ENCODE peak calls at places on chromosomes 1 and 21, in four cellular contexts. Y is upper lobe of left lung, Q is Peyer's patch, W is ovary. F is an unnamed sample.
A peak's percentile ranks its signal among the peaks of the same experiment; 100 is the strongest.

GRCh38 chr1:19612516-19612915 is 31.6 kb upstream of the NBL1 start:
- DNase-seq in Q (no peak), Y (no peak), W (no peak), F (no peak)

GRCh38 chr21:41559658-41560599 is 52.0 kb upstream of the TMPRSS2 start:
- DNase-seq in Q (no peak), W (no peak), Y (no peak), F (no peak)

GRCh38 chr1:96674909-96675308 is 46.7 kb upstream of the PTBP2 start:
- DNase-seq in W (no peak), Q (no peak), Y (no peak), F (no peak)

GRCh38 chr1:2541619-2542246 is 11.7 kb upstream of the HES5 start:
- DNase-seq in Q (no peak), Y (no peak), W (no peak), F (no peak)

GRCh38 chr1:159936284-159936904 is 9.0 kb downstream of the IGSF9 start:
- DNase-seq in Y (peak; percentile 77), Q (peak; percentile 72), W (peak; percentile 46), F (peak; percentile 74)

GRCh38 chr1:84422909-84423308 is 24.6 kb downstream of the DNASE2B start:
- DNase-seq in Q (no peak), W (no peak), Y (no peak), F (no peak)

GRCh38 chr1:181113061-181113695 is 24.7 kb downstream of the IER5 start:
- DNase-seq in Y (no peak), Q (no peak), W (no peak), F (no peak)

GRCh38 chr1:47238935-47239640 is 7.1 kb upstream of the TAL1 start:
- DNase-seq in Y (no peak), W (no peak), Q (no peak), F (no peak)

GRCh38 chr1:88029142-88029541 is 654.9 kb upstream of the PKN2 start:
- DNase-seq in Y (no peak), Q (no peak), W (no peak), F (no peak)

GRCh38 chr1:224619209-224619608 is 3.1 kb downstream of the CNIH3 start:
- DNase-seq in W (no peak), Y (no peak), Q (no peak), F (no peak)

GRCh38 chr1:112522621-112523020 is 13.9 kb downstream of the WNT2B start:
- DNase-seq in Y (no peak), Q (no peak), W (no peak), F (no peak)

GRCh38 chr1:205369621-205370230 is 13.0 kb upstream of the KLHDC8A start:
- DNase-seq in Q (peak; percentile 11), W (no peak), Y (no peak), F (peak; percentile 56)

GRCh38 chr1:180773210-180773865 is 139.4 kb upstream of the KIAA1614 start:
- DNase-seq in Q (no peak), W (no peak), Y (no peak), F (no peak)

GRCh38 chr1:47194314-47194713 is 4.5 kb upstream of the PDZK1IP1 start:
- DNase-seq in W (no peak), Q (no peak), Y (peak; percentile 5), F (no peak)

GRCh38 chr21:31730687-31731111 is 1.2 kb downstream of the SCAF4 start:
- DNase-seq in Y (no peak), W (no peak), Q (no peak), F (peak; percentile 40)

GRCh38 chr1:17586172-17586963 is 46.9 kb downstream of the ARHGEF10L start:
- DNase-seq in W (no peak), Q (no peak), Y (peak; percentile 73), F (no peak)

GRCh38 chr21:45577806-45578801 is 35.9 kb upstream of the SLC19A1 start:
- DNase-seq in Y (peak; percentile 82), W (no peak), Q (no peak), F (no peak)

GRCh38 chr1:53303651-53304515 is 24.0 kb downstream of the LRP8 start:
- DNase-seq in Y (no peak), Q (no peak), W (no peak), F (no peak)

GRCh38 chr1:32870615-32871363 is at the start of gene FNDC5:
- DNase-seq in Y (no peak), Q (no peak), W (peak; percentile 54), F (peak; percentile 14)

GRCh38 chr1:224380003-224380402 is 23.3 kb downstream of the CNIH4 start:
- DNase-seq in W (no peak), Y (peak; percentile 41), Q (no peak), F (no peak)

GRCh38 chr1:229205854-229206253 is 65.1 kb upstream of the RAB4A start:
- DNase-seq in Y (no peak), Q (no peak), W (no peak), F (no peak)

GRCh38 chr1:21216835-21217811 is 40.4 kb upstream of the EIF4G3 start:
- DNase-seq in Q (peak; percentile 74), W (no peak), Y (peak; percentile 44), F (peak; percentile 79)

GRCh38 chr1:184221087-184221486 is 165.7 kb upstream of the C1orf21 start:
- DNase-seq in Q (no peak), W (no peak), Y (no peak), F (no peak)

GRCh38 chr1:193457676-193458075 is 271.3 kb upstream of the B3GALT2 start:
- DNase-seq in Y (no peak), W (no peak), Q (no peak), F (no peak)

GRCh38 chr1:59474496-59474895 is 177.6 kb downstream of the FGGY start:
- DNase-seq in W (no peak), Y (no peak), Q (no peak), F (no peak)

GRCh38 chr1:12760256-12760795 is 13.2 kb upstream of the PRAMEF12 start:
- DNase-seq in Q (no peak), Y (no peak), W (no peak), F (no peak)

GRCh38 chr1:2982615-2983318 is 38.5 kb upstream of the ACTRT2 start:
- DNase-seq in Q (no peak), Y (no peak), W (no peak), F (no peak)

GRCh38 chr1:22350171-22350961 is 101.3 kb upstream of the ZBTB40 start:
- DNase-seq in W (no peak), Q (no peak), Y (no peak), F (no peak)

GRCh38 chr1:17866451-17867029 is 111.4 kb downstream of the ACTL8 start:
- DNase-seq in Y (no peak), Q (no peak), W (no peak), F (no peak)

GRCh38 chr1:204093421-204093717 is 20.5 kb downstream of the SOX13 start:
- DNase-seq in W (no peak), Y (no peak), Q (no peak), F (no peak)

GRCh38 chr1:36236302-36236701 is 12.1 kb downstream of the THRAP3 start:
- DNase-seq in Y (no peak), Q (no peak), W (no peak), F (no peak)
- H3K27ac ChIP-seq in Y (no peak overlapping the region), Q (no peak overlapping the region), W (no peak overlapping the region), F (no peak overlapping the region)

GRCh38 chr1:76073471-76073870 is 1.1 kb upstream of the ST6GALNAC3 start:
- DNase-seq in W (no peak), Y (no peak), Q (no peak), F (no peak)

GRCh38 chr1:76075877-76076276 is 1.3 kb downstream of the ST6GALNAC3 start:
- DNase-seq in Y (no peak), Q (no peak), W (no peak), F (no peak)

GRCh38 chr1:76075188-76075489 is 593 bp downstream of the ST6GALNAC3 start:
- DNase-seq in W (no peak), Y (no peak), Q (no peak), F (no peak)

GRCh38 chr1:76070538-76070937 is 4.0 kb upstream of the ST6GALNAC3 start:
- DNase-seq in W (no peak), Q (no peak), Y (no peak), F (no peak)

DNA sequence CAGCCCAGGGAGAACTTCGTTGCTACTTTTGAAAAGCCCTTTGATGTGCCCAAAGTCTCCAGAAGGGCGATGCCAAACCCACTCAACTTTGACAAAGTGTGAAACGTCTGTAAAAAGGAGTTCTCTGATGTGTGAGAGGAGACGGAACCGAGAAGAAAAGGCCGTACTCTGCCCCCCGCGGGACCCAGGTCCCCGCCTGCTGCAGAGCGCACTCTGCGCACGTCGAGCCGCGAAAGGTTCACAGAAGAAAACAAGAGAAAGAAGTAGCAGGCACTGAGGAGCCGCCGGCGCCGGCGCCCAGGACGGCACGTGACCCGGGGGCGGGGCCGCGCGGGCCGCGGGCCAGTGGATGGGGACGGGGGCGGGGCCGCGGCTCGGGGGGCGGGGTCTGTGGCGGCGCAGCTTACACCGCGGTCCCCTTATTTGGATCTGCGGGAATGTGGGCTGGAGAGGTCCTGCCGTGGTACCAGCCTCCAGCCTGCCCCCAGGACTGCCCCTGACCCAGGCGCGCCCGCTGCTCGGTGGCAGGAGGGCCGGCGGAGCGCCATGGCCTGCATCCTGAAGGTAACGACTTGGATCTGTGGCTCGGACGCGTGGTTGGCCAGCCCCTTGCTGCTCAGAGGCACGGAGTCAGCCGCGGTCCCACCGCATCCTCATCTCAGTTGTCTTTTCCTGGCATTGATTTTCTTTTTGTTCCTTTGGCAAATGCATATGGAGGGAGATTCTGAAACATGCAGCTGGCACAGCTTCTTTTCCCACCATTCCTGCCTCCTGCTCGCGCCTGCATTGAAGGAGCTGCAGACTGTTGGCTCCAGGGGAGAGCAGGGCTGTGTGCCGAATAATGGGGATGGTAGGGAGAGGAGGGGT is at the start of gene ST6GALNAC3:
- DNase-seq in Y (peak; percentile 87), Q (peak; percentile 71), W (peak; percentile 75), F (peak; percentile 84)
- TF ChIP-seq POLR2A in Y (peak; percentile 79), Q (no peak), W (no peak), F (no peak)

GRCh38 chr1:31640179-31640578 is 4.5 kb downstream of the PEF1 start:
- DNase-seq in Q (no peak), Y (no peak), W (no peak), F (no peak)

GRCh38 chr1:31642366-31642765 is 2.3 kb downstream of the PEF1 start:
- DNase-seq in Q (no peak), Y (no peak), W (no peak), F (no peak)

GRCh38 chr1:31642897-31643296 is 1.8 kb downstream of the PEF1 start:
- DNase-seq in Y (no peak), W (no peak), Q (no peak), F (no peak)

GRCh38 chr1:31639543-31639942 is 5.1 kb downstream of the PEF1 start:
- DNase-seq in Y (no peak), Q (no peak), W (no peak), F (no peak)

GRCh38 chr1:31640964-31641363 is 3.7 kb downstream of the PEF1 start:
- DNase-seq in W (no peak), Y (no peak), Q (no peak), F (no peak)
- H3K27ac ChIP-seq in W (no peak overlapping the region), Y (no peak overlapping the region), Q (no peak overlapping the region), F (no peak overlapping the region)

DNA sequence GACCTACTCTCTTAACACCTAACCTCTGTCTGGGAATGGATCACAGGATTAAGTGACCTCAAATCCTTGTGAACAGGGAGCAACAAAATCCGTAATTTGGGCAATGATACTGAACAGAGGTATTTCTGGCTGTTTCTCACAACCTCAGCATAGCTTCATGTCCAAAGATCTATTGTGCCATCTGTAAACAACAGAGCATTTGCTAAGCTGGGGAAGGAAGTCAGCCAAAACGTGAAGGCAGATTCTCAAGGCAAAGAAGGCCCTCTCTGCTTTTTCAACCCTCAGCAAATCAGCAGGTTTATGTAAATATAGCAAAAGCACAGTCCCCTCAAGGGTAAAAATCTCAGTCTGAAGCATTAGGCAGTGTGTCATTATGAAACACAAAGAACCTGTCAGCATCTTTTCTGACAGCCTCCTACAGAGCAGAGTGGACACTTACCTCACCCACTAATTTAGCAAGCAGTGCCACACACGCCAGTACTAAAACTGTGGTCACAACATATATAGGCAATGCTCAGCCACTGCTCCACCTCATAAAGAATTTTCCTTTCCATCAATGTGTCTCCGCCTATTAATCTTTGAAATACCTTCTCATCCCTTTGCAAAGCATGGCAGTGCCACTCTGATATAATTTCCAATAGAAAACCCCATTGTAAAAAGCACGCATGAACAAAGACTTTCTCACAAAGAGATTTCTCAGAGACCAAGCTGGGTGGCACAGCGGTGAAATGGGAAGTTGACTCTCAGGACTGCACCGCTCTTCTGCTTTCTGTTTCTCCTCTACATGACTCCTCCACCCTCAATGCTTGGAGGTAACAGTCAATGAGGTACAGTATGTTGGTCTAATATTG is 188.0 kb downstream of the RERE start:
- DNase-seq in Y (peak; percentile 32), W (no peak), Q (peak; percentile 35), F (no peak)
- TF ChIP-seq POLR2A in Y (no peak), W (no peak), Q (no peak), F (no peak)